ENCODE peak calls at places on chromosomes 11 and 22, in ten cellular contexts. X is stomach, K is HCT116, I is A549, A is IMR-90, Z is H1, P is esophagus squamous epithelium, W is breast epithelium, C is ovary, Y is heart left ventricle. B is an unnamed sample.

GRCh38 chr22:47177334-47177815 is 414.9 kb downstream of the TBC1D22A start:
- DNase-seq in P (no peak), A (no peak), Y (no peak), X (no peak), Z (no peak), K (no peak), I (no peak), W (no peak), C (no peak), B (no peak)

GRCh38 chr11:132620423-132620822 is 911.9 kb downstream of the OPCML start:
- DNase-seq in P (no peak), I (no peak), C (no peak), K (no peak), Z (no peak), W (no peak), Y (no peak), A (no peak), X (no peak), B (no peak)

GRCh38 chr11:12765428-12765827 is 91.2 kb downstream of the TEAD1 start:
- DNase-seq in P (no peak), Z (no peak), K (no peak), Y (peak; percentile 51), C (peak; percentile 73), A (peak; percentile 60), W (no peak), I (no peak), X (no peak), B (no peak)

GRCh38 chr22:19622061-19622441 is 92.3 kb upstream of the SEPTIN5 start:
- DNase-seq in Y (no peak), A (no peak), X (no peak), C (no peak), K (no peak), Z (no peak), P (no peak), I (no peak), W (no peak), B (no peak)

GRCh38 chr11:85809881-85810280 is 1.1 kb downstream of the SYTL2 start:
- DNase-seq in Y (no peak), A (no peak), Z (no peak), I (no peak), X (no peak), W (no peak), C (no peak), P (no peak), K (no peak), B (no peak)

GRCh38 chr22:30234786-30235470 is 11.6 kb downstream of the LIF start:
- DNase-seq in I (no peak), W (no peak), K (no peak), C (no peak), Z (no peak), X (no peak), A (peak; percentile 82), P (no peak), Y (no peak), B (no peak)

GRCh38 chr11:3626250-3626960 is 15.4 kb downstream of the ART5 start:
- DNase-seq in P (no peak), A (no peak), W (no peak), X (no peak), I (no peak), K (no peak), Z (no peak), Y (peak; percentile 53), C (no peak), B (peak; percentile 89)

GRCh38 chr11:17635551-17635938 is 83.8 kb upstream of the MYOD1 start:
- DNase-seq in C (no peak), P (no peak), X (no peak), Y (no peak), W (no peak), K (no peak), I (no peak), A (no peak), Z (no peak), B (peak; percentile 76)

GRCh38 chr11:1055990-1056771 is 18.5 kb upstream of the MUC2 start:
- DNase-seq in K (no peak), C (peak; percentile 10), I (no peak), P (no peak), Z (no peak), Y (no peak), W (no peak), A (no peak), X (no peak), B (no peak)

GRCh38 chr11:9601041-9601875 is 27.8 kb downstream of the WEE1 start:
- DNase-seq in K (no peak), Y (peak; percentile 42), A (peak; percentile 89), C (no peak), I (no peak), Z (no peak), P (no peak), W (no peak), X (no peak), B (no peak)

GRCh38 chr11:9604134-9604533 is 30.7 kb downstream of the WEE1 start:
- DNase-seq in W (no peak), Z (no peak), Y (no peak), K (no peak), P (no peak), X (no peak), I (no peak), A (peak; percentile 26), C (no peak), B (no peak)

GRCh38 chr11:9600166-9600565 is 26.7 kb downstream of the WEE1 start:
- DNase-seq in X (no peak), Z (no peak), W (no peak), I (no peak), A (no peak), K (no peak), Y (no peak), P (no peak), C (no peak), B (no peak)

GRCh38 chr11:9600651-9601040 is 27.2 kb downstream of the WEE1 start:
- DNase-seq in Z (no peak), K (peak; percentile 35), W (no peak), A (peak; percentile 53), C (no peak), I (no peak), Y (no peak), X (no peak), P (no peak), B (no peak)

DNA sequence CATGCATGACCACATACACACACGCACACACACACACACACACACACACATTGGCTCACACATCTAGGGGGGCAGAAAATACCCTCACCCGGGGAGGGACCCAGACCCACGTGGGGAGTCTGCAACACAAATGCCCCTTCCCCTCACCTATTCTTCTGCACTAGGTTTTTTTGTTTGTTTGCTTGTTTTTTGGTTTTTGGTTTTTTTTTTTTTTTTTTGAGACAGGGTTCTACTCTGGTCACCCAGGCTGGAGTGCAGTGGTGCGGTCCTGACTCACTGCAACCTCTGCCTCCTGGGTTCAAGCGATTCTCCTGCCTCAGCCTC is 28.4 kb downstream of the WEE1 start:
- DNase-seq in X (no peak), A (no peak), P (no peak), Z (no peak), Y (no peak), K (no peak), C (no peak), W (no peak), I (no peak), B (no peak)
- H3K4me3 ChIP-seq in X (no peak overlapping the region), A (no peak overlapping the region), P (no peak overlapping the region), Z (no peak overlapping the region), Y (no peak overlapping the region), K (no peak overlapping the region), C (no peak overlapping the region), W (no peak overlapping the region), I (no peak overlapping the region), B (no peak overlapping the region)

GRCh38 chr11:116226731-116227130 is 546.1 kb downstream of the BUD13 start:
- DNase-seq in C (no peak), X (no peak), A (no peak), I (no peak), Z (no peak), P (no peak), W (no peak), K (no peak), Y (no peak), B (no peak)

GRCh38 chr11:116225784-116226410 is 546.9 kb downstream of the BUD13 start:
- DNase-seq in W (no peak), Y (no peak), I (no peak), C (no peak), K (no peak), Z (no peak), X (no peak), P (no peak), A (no peak), B (no peak)

GRCh38 chr11:116224889-116225200 is 547.9 kb downstream of the BUD13 start:
- DNase-seq in C (no peak), W (no peak), Z (no peak), I (no peak), X (no peak), Y (no peak), P (no peak), A (no peak), K (no peak), B (no peak)

GRCh38 chr11:116224154-116224888 is 548.5 kb downstream of the BUD13 start:
- DNase-seq in X (peak; percentile 58), I (peak; percentile 42), Z (no peak), K (peak; percentile 6), W (no peak), A (peak; percentile 22), Y (no peak), C (peak; percentile 24), P (no peak), B (no peak)

DNA sequence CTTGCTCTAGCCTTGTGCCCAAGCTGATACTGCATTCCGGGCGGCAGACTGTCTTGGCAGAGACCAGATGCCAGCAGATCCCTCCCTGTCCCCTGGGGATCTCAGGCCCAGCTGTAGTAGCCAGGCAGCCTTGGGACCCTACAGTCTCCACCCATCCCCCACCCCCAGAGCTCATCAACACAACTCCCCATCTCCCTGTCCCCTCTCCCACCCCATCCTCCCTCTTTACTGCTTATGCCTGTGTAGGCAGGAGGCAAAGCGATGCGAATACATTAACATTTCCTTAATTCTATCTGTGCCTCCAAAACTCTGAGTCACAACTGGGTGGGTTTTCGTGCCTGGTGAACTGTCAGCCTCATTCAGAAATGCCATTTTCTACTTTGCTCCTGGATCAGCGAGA is 547.6 kb downstream of the BUD13 start:
- DNase-seq in C (no peak), K (no peak), P (no peak), Z (no peak), A (no peak), W (no peak), I (no peak), Y (no peak), X (no peak), B (no peak)
- TF ChIP-seq POLR2A in C (no peak), K (no peak), P (no peak), Z (no peak), A (no peak), W (no peak), I (no peak), Y (no peak), X (no peak), B (no peak)

GRCh38 chr11:65545853-65546216 is 12.3 kb downstream of the LTBP3 start:
- DNase-seq in Y (no peak), X (no peak), P (no peak), W (no peak), C (no peak), K (no peak), Z (no peak), I (no peak), A (no peak), B (no peak)
- H3K4me3 ChIP-seq in Y (no peak overlapping the region), X (peak overlapping the region; percentile 50), P (peak overlapping the region; percentile 37), W (no peak overlapping the region), C (no peak overlapping the region), K (no peak overlapping the region), Z (peak overlapping the region; percentile 63), I (no peak overlapping the region), A (no peak overlapping the region), B (no peak overlapping the region)

DNA sequence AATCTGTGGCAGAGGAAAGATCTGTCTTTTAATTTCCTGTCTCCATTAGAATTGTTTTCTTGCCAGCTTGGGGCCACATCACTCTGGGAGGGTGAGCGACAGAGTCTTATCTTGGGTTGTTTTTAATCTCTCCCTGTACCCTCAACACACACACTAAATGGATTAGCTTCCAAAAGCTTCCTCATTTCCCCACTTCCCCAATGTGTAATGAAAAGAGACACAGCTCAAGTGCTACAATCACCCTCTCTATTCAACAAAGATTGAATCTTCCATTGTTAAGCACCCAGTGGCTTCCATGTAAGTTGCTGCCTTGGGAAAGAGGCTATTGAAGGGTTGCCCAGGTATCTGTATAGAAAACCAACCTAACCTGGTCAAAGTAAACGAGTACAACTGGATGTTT is 6.1 kb upstream of the ASCL3 start:
- DNase-seq in A (no peak), Z (no peak), W (no peak), P (no peak), I (no peak), K (no peak), X (no peak), Y (no peak), C (no peak), B (no peak)
- TF ChIP-seq POLR2A in A (no peak), Z (no peak), W (no peak), P (no peak), I (no peak), K (no peak), X (no peak), Y (no peak), C (no peak), B (no peak)